ENCODE peak calls at places on chromosome 2, in four cellular contexts. H, E, V and O are unnamed samples.
A peak's percentile ranks its signal among the peaks of the same experiment; 100 is the strongest.

GRCh38 chr2:227153766-227154486 is 10.1 kb downstream of the COL4A4 start:
- DNase-seq in H (no peak), V (no peak), E (no peak), O (no peak)

GRCh38 chr2:102442967-102443828 is 20.2 kb downstream of the IL18RAP start:
- DNase-seq in H (peak; percentile 65), E (peak; percentile 30), V (no peak), O (peak; percentile 68)

GRCh38 chr2:66803651-66804050 is 368.7 kb downstream of the MEIS1 start:
- DNase-seq in E (no peak), H (no peak), V (no peak), O (no peak)

GRCh38 chr2:175575346-175576258 is 394.1 kb upstream of the ATP5MC3 start:
- DNase-seq in H (no peak), E (no peak), V (peak; percentile 62), O (no peak)

GRCh38 chr2:109247812-109248211 is 118.8 kb downstream of the SH3RF3 start:
- DNase-seq in E (no peak), H (no peak), V (no peak), O (no peak)

GRCh38 chr2:191347154-191347553 is 102.0 kb downstream of the MYO1B start:
- DNase-seq in H (no peak), V (no peak), E (no peak), O (no peak)

GRCh38 chr2:42449163-42450087 is 44.4 kb downstream of the KCNG3 start:
- DNase-seq in H (no peak), V (no peak), E (no peak), O (no peak)

GRCh38 chr2:122191331-122191730 is 435.9 kb downstream of the TSN start:
- DNase-seq in V (no peak), E (peak; percentile 41), H (peak; percentile 50), O (peak; percentile 88)

GRCh38 chr2:28507806-28508764 is 12.2 kb downstream of the PLB1 start:
- DNase-seq in E (peak; percentile 34), H (peak; percentile 61), V (no peak), O (no peak)

GRCh38 chr2:6077585-6077984 is 385.4 kb downstream of the SOX11 start:
- DNase-seq in E (no peak), H (no peak), V (no peak), O (no peak)

GRCh38 chr2:109513749-109514588 is 99.8 kb downstream of the SEPTIN10 start:
- DNase-seq in E (no peak), V (peak; percentile 95), H (no peak), O (no peak)

GRCh38 chr2:25340340-25340886 is 1.3 kb downstream of the DNMT3A start:
- DNase-seq in V (no peak), H (peak; percentile 17), E (no peak), O (peak; percentile 47)

GRCh38 chr2:235744161-235744560 is 250.3 kb downstream of the AGAP1 start:
- DNase-seq in V (no peak), E (no peak), H (no peak), O (no peak)

GRCh38 chr2:144454466-144455287 is 65.2 kb downstream of the ZEB2 start:
- DNase-seq in H (peak; percentile 52), E (no peak), V (no peak), O (no peak)

GRCh38 chr2:201520201-201520600 is 68.7 kb downstream of the STRADB start:
- DNase-seq in E (no peak), H (no peak), V (no peak), O (no peak)

GRCh38 chr2:170972508-170973224 is 43.6 kb downstream of the GORASP2 start:
- DNase-seq in H (no peak), V (no peak), E (no peak), O (no peak)

GRCh38 chr2:1328684-1329083 is 84.6 kb upstream of the TPO start:
- DNase-seq in H (no peak), V (no peak), E (no peak), O (no peak)

DNA sequence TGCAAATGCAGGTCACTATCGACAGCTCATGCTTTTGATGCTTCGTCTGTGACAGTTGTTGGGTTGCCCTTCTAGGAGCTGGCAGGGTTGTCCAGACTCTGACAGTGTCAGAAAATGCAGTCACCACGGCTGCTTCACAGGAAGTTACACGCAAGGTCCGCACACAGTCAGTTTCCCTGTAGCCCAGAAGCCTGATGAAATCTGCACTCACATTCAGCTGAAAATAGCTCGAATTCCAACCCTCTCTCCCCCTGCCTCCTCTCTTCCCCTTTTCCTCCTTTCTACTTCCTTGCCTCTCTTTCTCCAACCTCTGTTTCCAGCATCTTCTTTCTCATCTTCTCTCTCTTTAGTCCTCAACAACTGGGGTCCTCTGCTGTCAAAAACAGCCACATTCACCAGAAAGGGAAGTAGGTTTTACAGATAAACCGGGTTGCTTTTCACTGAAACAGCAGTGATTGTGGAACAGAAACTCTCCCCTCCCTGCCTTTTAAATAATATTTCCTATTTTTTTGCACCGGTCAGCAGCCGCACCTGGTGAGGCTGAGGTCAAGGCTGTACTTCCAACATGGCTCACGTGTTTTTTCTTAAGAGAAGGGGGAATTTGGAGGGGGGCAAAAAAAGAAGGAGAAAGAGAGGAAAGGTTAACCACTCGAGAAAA is 69.2 kb downstream of the BCL11A start:
- DNase-seq in H (no peak), V (no peak), E (peak; percentile 13), O (peak; percentile 77)
- TF ChIP-seq JUNB in H (no peak), V (no peak), E (no peak), O (no peak)

GRCh38 chr2:96202152-96202856 is 6.3 kb downstream of the STARD7 start:
- DNase-seq in H (no peak), V (no peak), E (no peak), O (no peak)

GRCh38 chr2:96198937-96199336 is 9.7 kb downstream of the STARD7 start:
- DNase-seq in E (no peak), H (no peak), V (no peak), O (no peak)

GRCh38 chr2:96195410-96196071 is 13.1 kb downstream of the STARD7 start:
- DNase-seq in V (no peak), H (peak; percentile 14), E (peak; percentile 35), O (no peak)

GRCh38 chr2:96201338-96201737 is 7.3 kb downstream of the STARD7 start:
- DNase-seq in H (no peak), V (no peak), E (no peak), O (no peak)

DNA sequence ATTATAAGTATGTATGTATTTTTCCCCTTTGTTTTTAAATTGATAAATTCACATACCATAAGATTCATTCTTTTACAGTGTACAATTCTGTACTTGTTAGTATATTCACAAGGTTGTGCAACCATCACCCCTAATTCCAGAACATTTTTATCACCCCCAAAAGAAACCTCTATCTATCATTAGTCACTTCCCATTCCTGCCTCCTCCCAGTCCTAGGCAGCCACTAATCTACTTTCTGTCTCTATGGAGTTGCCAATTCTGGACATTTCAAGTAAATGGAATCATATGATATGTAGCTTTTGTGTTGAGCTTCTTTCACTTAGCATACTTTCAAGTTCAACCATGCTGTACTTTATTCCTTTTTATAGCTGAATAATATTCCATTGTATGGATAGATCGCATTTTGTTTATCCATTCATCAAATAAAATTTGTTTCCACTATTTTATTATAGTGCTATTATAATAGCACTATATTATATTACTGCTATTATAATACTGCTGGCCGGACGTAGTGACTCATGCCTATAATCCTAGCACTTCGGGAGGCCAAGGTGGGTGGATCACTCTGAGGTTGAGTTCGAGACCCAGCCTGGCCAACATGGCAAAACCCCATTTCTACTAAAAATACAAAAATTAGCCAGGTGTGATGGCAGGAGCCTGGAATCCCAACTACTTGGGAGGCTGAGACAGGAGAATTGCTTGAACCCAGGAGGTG is 10.9 kb downstream of the STARD7 start:
- DNase-seq in E (no peak), V (no peak), H (no peak), O (no peak)
- H3K27ac ChIP-seq in E (no peak overlapping the region), V (no peak overlapping the region), H (no peak overlapping the region), O (no peak overlapping the region)

DNA sequence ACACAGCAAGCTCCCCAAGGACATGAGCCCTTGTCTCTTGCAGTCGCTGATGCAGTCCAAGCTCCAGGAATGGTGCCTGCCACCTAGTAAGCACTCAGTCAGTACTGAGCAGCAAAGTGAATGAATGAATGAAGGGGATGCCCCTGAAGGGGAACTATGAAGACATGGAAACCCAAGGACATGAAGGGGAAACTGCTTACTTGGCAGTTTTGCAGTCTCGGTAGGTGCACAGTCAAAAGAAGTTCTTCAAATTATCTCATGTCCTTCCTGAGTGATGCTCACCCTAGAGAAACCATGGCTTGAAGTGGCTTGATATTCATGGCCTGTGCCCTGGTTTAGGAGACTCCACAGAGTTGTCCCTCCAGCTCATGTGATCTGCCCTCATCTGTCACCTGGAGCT is 102.1 kb upstream of the DLX2 start:
- DNase-seq in V (no peak), H (no peak), E (no peak), O (no peak)
- TF ChIP-seq EZH2 in V (no peak), H (no peak), E (no peak), O (no peak)

DNA sequence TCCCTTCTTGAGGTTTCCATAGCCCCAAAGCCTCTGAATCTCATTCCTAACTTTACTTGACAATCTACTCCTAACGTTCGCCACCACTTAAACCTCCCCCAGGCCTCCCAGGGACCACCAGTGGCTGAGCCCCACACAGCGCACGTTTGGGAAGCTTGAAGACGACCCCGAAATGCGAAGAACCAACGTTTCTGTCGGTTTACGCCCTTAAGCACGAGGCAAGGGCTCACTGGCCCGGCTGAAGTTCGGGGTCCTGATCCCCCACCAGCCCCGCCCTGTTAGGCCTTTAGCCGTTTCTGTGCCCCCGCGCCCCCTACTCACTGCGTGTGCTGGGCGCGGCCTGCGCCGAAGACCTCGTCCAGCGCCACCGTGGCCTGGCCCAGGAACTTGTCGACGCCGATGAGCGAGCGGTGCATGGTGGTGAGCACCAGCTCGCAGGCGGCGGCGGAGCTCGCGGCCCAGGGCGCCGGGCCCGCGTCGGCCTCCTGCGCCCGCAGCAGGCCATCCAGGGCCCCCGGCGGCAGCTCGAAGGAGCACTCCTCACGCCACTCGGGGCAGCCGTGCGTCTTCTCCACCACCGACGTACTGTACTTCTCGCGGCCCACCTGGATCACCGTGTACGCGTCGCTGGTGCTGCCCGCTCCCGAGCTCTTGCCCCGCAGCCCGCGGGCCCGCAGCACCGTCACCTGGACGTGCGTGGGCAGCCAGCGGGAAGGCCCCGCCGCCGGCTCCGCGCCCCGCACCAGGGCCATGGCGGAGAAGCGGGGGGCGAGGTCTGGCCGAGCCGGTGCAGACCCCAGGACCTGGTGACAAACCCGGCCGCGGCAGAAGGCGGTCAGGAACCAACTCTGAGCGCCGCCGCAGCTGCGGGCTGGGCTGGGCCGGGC is 479 bp downstream of the RAB11FIP5 start:
- DNase-seq in H (peak; percentile 41), V (no peak), E (peak; percentile 22), O (peak; percentile 69)
- TF ChIP-seq JUNB in H (no peak), V (no peak), E (peak; percentile 70), O (no peak)

GRCh38 chr2:173160618-173161017 is 85.0 kb downstream of the MAP3K20 start:
- DNase-seq in V (no peak), H (no peak), E (no peak), O (no peak)

GRCh38 chr2:173165443-173166234 is 90.0 kb downstream of the MAP3K20 start:
- DNase-seq in V (no peak), H (no peak), E (no peak), O (no peak)

GRCh38 chr2:173161516-173161915 is 85.9 kb downstream of the MAP3K20 start:
- DNase-seq in E (peak; percentile 15), H (no peak), V (no peak), O (no peak)

GRCh38 chr2:173161040-173161439 is 85.4 kb downstream of the MAP3K20 start:
- DNase-seq in H (no peak), E (no peak), V (no peak), O (no peak)

GRCh38 chr2:173164361-173164760 is 88.7 kb downstream of the MAP3K20 start:
- DNase-seq in V (no peak), E (no peak), H (no peak), O (no peak)
- H3K27ac ChIP-seq in V (no peak overlapping the region), E (no peak overlapping the region), H (no peak overlapping the region), O (no peak overlapping the region)